ENCODE peak calls at places on chromosomes 11 and 22, in ten cellular contexts. S, I, G, O, N, D, M, A, P and H are unnamed samples.

GRCh38 chr11:380996-381395 is 11.7 kb downstream of the B4GALNT4 start:
- DNase-seq in G (no peak), D (no peak), P (no peak), M (no peak), A (no peak), I (no peak), S (no peak), N (no peak), O (no peak), H (no peak)

GRCh38 chr22:42436402-42436801 is 4.2 kb upstream of the NFAM1 start:
- DNase-seq in D (no peak), N (no peak), I (no peak), G (no peak), A (no peak), O (no peak), P (no peak), S (no peak), M (no peak), H (no peak)

GRCh38 chr22:46195487-46196165 is 45.3 kb downstream of the PPARA start:
- DNase-seq in P (peak), M (peak), A (no peak), N (no peak), O (no peak), S (no peak), I (no peak), G (peak), D (no peak), H (no peak)

GRCh38 chr11:102449651-102450570 is 2.7 kb downstream of the TMEM123 start:
- DNase-seq in I (no peak), M (no peak), A (no peak), N (no peak), S (no peak), P (no peak), O (no peak), G (no peak), D (no peak), H (no peak)

GRCh38 chr11:33500865-33501479 is 199.7 kb downstream of the C11orf91 start:
- DNase-seq in M (no peak), S (peak), A (no peak), O (no peak), D (no peak), I (peak), G (peak), P (peak), N (no peak), H (peak)

GRCh38 chr11:120302001-120302805 is 22.9 kb upstream of the TLCD5 start:
- DNase-seq in G (peak), I (no peak), A (no peak), M (no peak), D (no peak), P (peak), N (no peak), S (no peak), O (no peak), H (no peak)

GRCh38 chr11:17983569-17983968 is 29.3 kb downstream of the SERGEF start:
- DNase-seq in O (no peak), I (no peak), P (no peak), A (no peak), M (no peak), D (no peak), G (no peak), S (no peak), N (no peak), H (no peak)

GRCh38 chr11:70353900-70354568 is 44.3 kb upstream of the CTTN start:
- DNase-seq in P (no peak), I (no peak), S (no peak), A (no peak), M (no peak), O (no peak), G (no peak), N (no peak), D (no peak), H (no peak)

GRCh38 chr11:115720537-115721308 is 216.5 kb upstream of the CADM1 start:
- DNase-seq in D (no peak), N (no peak), P (no peak), I (no peak), M (no peak), O (no peak), S (no peak), A (no peak), G (no peak), H (no peak)

GRCh38 chr11:109138200-109138599 is 283.8 kb upstream of the C11orf87 start:
- DNase-seq in A (no peak), N (no peak), O (no peak), S (peak), M (no peak), G (no peak), P (no peak), D (no peak), I (peak), H (peak)